ENCODE peak calls at places on chromosome 17, in five cellular contexts. G, E, R, O and N are unnamed samples.

GRCh38 chr17:27976331-27976730 is 66.1 kb upstream of the NLK start:
- DNase-seq in R (no peak), E (no peak), O (no peak), G (no peak), N (no peak)

GRCh38 chr17:67754001-67754400 is 36.3 kb downstream of the NOL11 start:
- DNase-seq in G (no peak), O (no peak), E (no peak), R (no peak), N (no peak)

GRCh38 chr17:3809135-3809534 is 8.1 kb upstream of the ITGAE start:
- DNase-seq in E (no peak), R (no peak), G (no peak), O (no peak), N (no peak)

GRCh38 chr17:76202516-76202915 is 37.8 kb downstream of the RNF157 start:
- DNase-seq in R (no peak), E (no peak), O (no peak), G (no peak), N (no peak)

GRCh38 chr17:80524150-80524712 is 20.4 kb upstream of the RPTOR start:
- DNase-seq in G (peak; percentile 40), E (no peak), R (no peak), O (no peak), N (no peak)

GRCh38 chr17:69090365-69090764 is 29.6 kb upstream of the ABCA9 start:
- DNase-seq in R (no peak), G (no peak), E (no peak), O (no peak), N (no peak)

GRCh38 chr17:78258323-78259229 is 27.1 kb downstream of the TMEM235 start:
- DNase-seq in E (peak; percentile 8), O (no peak), R (no peak), G (peak; percentile 33), N (no peak)

GRCh38 chr17:21066394-21066793 is 23.6 kb upstream of the USP22 start:
- DNase-seq in E (no peak), O (no peak), G (no peak), R (no peak), N (no peak)

GRCh38 chr17:1162116-1162855 is 17.5 kb downstream of the ABR start:
- DNase-seq in R (no peak), O (no peak), E (no peak), G (no peak), N (no peak)

GRCh38 chr17:50149425-50150353 is 788 bp downstream of the PPP1R9B start:
- DNase-seq in R (peak; percentile 78), E (peak; percentile 87), O (peak; percentile 47), G (no peak), N (no peak)

GRCh38 chr17:152860-153420 is 15.6 kb downstream of the SCGB1C2 start:
- DNase-seq in R (no peak), E (no peak), O (no peak), G (no peak), N (no peak)

GRCh38 chr17:335691-336090 is 16.9 kb downstream of the RPH3AL start:
- DNase-seq in O (no peak), E (peak; percentile 47), R (peak; percentile 40), G (no peak), N (no peak)

GRCh38 chr17:78176548-78177025 is 8.2 kb downstream of the SYNGR2 start:
- DNase-seq in G (peak; percentile 77), R (peak; percentile 77), E (peak; percentile 79), O (peak; percentile 73), N (peak; percentile 84)

GRCh38 chr17:48074322-48075054 is 26.3 kb downstream of the NFE2L1 start:
- DNase-seq in R (peak; percentile 73), E (peak; percentile 80), O (peak; percentile 79), G (peak; percentile 92), N (peak; percentile 88)

GRCh38 chr17:82933911-82934310 is 94.1 kb upstream of the ZNF750 start:
- DNase-seq in O (no peak), E (no peak), R (no peak), G (no peak), N (no peak)

GRCh38 chr17:27538156-27538955 is 82.1 kb downstream of the KSR1 start:
- DNase-seq in G (no peak), R (no peak), E (no peak), O (no peak), N (no peak)

GRCh38 chr17:1635675-1636465 is 7.2 kb upstream of the SLC43A2 start:
- DNase-seq in R (no peak), G (no peak), E (no peak), O (no peak), N (no peak)

GRCh38 chr17:50919321-50920040 is 53.3 kb upstream of the TOB1 start:
- DNase-seq in E (peak; percentile 86), R (peak; percentile 86), G (peak; percentile 85), O (peak; percentile 96), N (peak; percentile 97)

GRCh38 chr17:13420294-13421277 is 181.1 kb downstream of the HS3ST3A1 start:
- DNase-seq in E (no peak), R (no peak), G (no peak), O (no peak), N (no peak)

GRCh38 chr17:76048711-76049110 is 21.6 kb upstream of the EVPL start:
- DNase-seq in G (no peak), O (no peak), E (no peak), R (no peak), N (no peak)

GRCh38 chr17:55451203-55451641 is 29.6 kb upstream of the MMD start:
- DNase-seq in R (peak; percentile 58), E (no peak), O (no peak), G (no peak), N (no peak)

GRCh38 chr17:66564992-66565465 is 262.6 kb downstream of the PRKCA start:
- DNase-seq in O (no peak), G (no peak), E (peak; percentile 50), R (no peak), N (no peak)

GRCh38 chr17:51461578-51462004 is 201.2 kb downstream of the UTP18 start:
- DNase-seq in E (peak; percentile 63), O (peak; percentile 14), G (peak; percentile 79), R (peak; percentile 49), N (peak; percentile 50)

GRCh38 chr17:45016237-45016636 is 35.2 kb downstream of the DCAKD start:
- DNase-seq in R (no peak), O (no peak), E (no peak), G (no peak), N (no peak)

GRCh38 chr17:15920758-15921239 is 24.1 kb upstream of the ADORA2B start:
- DNase-seq in O (peak; percentile 51), E (no peak), R (no peak), G (no peak), N (no peak)

GRCh38 chr17:17168401-17168800 is 37.7 kb downstream of the PLD6 start:
- DNase-seq in E (no peak), G (no peak), O (no peak), R (no peak), N (no peak)

GRCh38 chr17:36850794-36851193 is 86.5 kb upstream of the LHX1 start:
- DNase-seq in O (no peak), R (no peak), G (no peak), E (no peak), N (no peak)

GRCh38 chr17:36726199-36726598 is 124.8 kb downstream of the MRM1 start:
- DNase-seq in O (no peak), R (no peak), E (no peak), G (no peak), N (no peak)

GRCh38 chr17:44878627-44879221 is 20.5 kb downstream of the EFTUD2 start:
- DNase-seq in E (peak; percentile 52), G (peak; percentile 52), O (no peak), R (peak; percentile 59), N (peak; percentile 30)

GRCh38 chr17:39225308-39225973 is at the start of gene STAC2:
- DNase-seq in G (no peak), E (no peak), R (no peak), O (no peak), N (no peak)

GRCh38 chr17:9144502-9145233 is 123.4 kb downstream of the NTN1 start:
- DNase-seq in R (no peak), O (no peak), E (no peak), G (no peak), N (peak; percentile 61)

GRCh38 chr17:48746916-48747444 is 18.4 kb upstream of the HOXB13 start:
- DNase-seq in E (no peak), G (no peak), O (no peak), R (no peak), N (no peak)

GRCh38 chr17:13460646-13461045 is 141.1 kb downstream of the HS3ST3A1 start:
- DNase-seq in R (no peak), G (no peak), E (no peak), O (no peak), N (no peak)

GRCh38 chr17:71472809-71473789 is 647.7 kb upstream of the SOX9 start:
- DNase-seq in R (peak; percentile 71), O (peak; percentile 27), E (peak; percentile 81), G (peak; percentile 44), N (peak; percentile 30)

GRCh38 chr17:58764373-58764772 is 8.7 kb downstream of the PPM1E start:
- DNase-seq in O (no peak), R (no peak), E (no peak), G (no peak), N (no peak)

GRCh38 chr17:58759522-58759921 is 3.9 kb downstream of the PPM1E start:
- DNase-seq in O (no peak), R (no peak), E (no peak), G (no peak), N (no peak)

GRCh38 chr17:58758890-58759289 is 3.2 kb downstream of the PPM1E start:
- DNase-seq in G (no peak), O (no peak), E (no peak), R (no peak), N (no peak)

GRCh38 chr17:58760248-58760647 is 4.6 kb downstream of the PPM1E start:
- DNase-seq in E (no peak), G (no peak), R (no peak), O (no peak), N (no peak)

GRCh38 chr17:58763263-58763662 is 7.6 kb downstream of the PPM1E start:
- DNase-seq in O (no peak), G (no peak), R (no peak), E (no peak), N (no peak)
- H3K4me1 ChIP-seq in O (no peaks in the 10 kb centered on the region), G (no peaks in the 10 kb centered on the region), R (no peaks in the 10 kb centered on the region), E (no peaks in the 10 kb centered on the region), N (no peaks in the 10 kb centered on the region)

DNA sequence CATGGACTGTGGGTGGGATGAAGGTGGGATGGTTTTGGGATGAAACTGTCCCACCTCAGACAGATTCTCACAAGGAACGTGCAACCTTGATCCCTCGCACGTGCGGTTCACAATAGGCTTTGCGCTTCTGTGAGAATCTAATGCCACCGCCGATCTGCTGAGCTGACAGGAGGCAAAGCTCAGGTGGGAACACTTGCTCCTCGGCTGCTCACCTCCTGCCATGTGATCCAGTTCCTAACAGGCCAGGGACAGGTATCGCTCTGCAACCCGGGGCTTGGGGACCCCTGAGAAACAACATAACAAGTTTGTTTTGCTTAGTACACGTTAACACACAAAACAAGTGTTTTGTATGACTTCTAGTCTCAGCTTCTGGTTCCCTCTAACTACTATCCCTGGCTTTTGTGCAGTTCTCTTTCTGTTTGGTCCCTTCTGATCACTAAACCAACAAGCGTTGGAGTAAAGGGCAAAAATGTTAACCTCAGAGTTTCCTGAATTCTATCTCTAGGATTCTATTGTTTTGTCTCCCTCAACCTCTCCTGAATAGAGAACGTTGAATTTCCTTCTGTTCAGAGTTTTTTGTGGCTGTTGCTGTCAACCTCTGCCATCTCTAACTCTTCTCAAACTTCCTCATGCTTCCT is 7.8 kb upstream of the KRTAP3-1 start:
- DNase-seq in R (no peak), O (no peak), G (no peak), E (no peak), N (no peak)
- H3K4me3 ChIP-seq in R (no peak overlapping the region), O (no peak overlapping the region), G (no peak overlapping the region), E (no peak overlapping the region), N (no peak overlapping the region)

GRCh38 chr17:19260958-19261357 is 23.8 kb downstream of the EPN2 start:
- DNase-seq in O (no peak), G (no peak), R (no peak), E (peak; percentile 17), N (no peak)
- TF ChIP-seq CTCF in O (no peak), G (no peak), R (no peak), E (no peak), N (no peak)

GRCh38 chr17:57366177-57366557 is 109.8 kb downstream of the MSI2 start:
- DNase-seq in O (no peak), R (no peak), G (no peak), E (no peak), N (no peak)
- H3K4me1 ChIP-seq in O (peaks cover 6% of the 10 kb centered on the region), R (peaks cover 31% of the 10 kb centered on the region), G (peaks cover 30% of the 10 kb centered on the region), E (peaks cover 56% of the 10 kb centered on the region), N (no peaks in the 10 kb centered on the region)